ENCODE peak calls at places on chromosomes 13 and 19, in six cellular contexts. One of them, this sample, is unnamed. For H3K4me1, the result is how much of the 10 kb centered on the place peaks cover.

GRCh38 chr19:4538601-4538954 is 1.3 kb downstream of the LRG1 start:
- DNase-seq in MM.1S: no peak
- DNase-seq in SK-N-SH: no peak
- DNase-seq in neural progenitor cell: no peak
- DNase-seq in HCT116: no peak
- DNase-seq in PC-3: no peak
- DNase-seq in this sample: no peak

GRCh38 chr19:16160943-16161560 is 12.3 kb downstream of the CIB3 start:
- DNase-seq in MM.1S: no peak
- DNase-seq in neural progenitor cell: no peak
- DNase-seq in PC-3: peak
- DNase-seq in HCT116: peak
- DNase-seq in SK-N-SH: no peak
- DNase-seq in this sample: peak

GRCh38 chr19:40745402-40745780 is 4.9 kb downstream of the ACTMAP start:
- DNase-seq in neural progenitor cell: no peak
- DNase-seq in HCT116: no peak
- DNase-seq in SK-N-SH: no peak
- DNase-seq in PC-3: no peak
- DNase-seq in MM.1S: no peak
- DNase-seq in this sample: peak

GRCh38 chr19:50464348-50464747 is 12.0 kb upstream of the EMC10 start:
- DNase-seq in HCT116: no peak
- DNase-seq in SK-N-SH: no peak
- DNase-seq in MM.1S: no peak
- DNase-seq in PC-3: no peak
- DNase-seq in neural progenitor cell: no peak
- DNase-seq in this sample: no peak

GRCh38 chr13:52850396-52851152 is 2.1 kb upstream of the PCDH8 start:
- DNase-seq in PC-3: peak
- DNase-seq in HCT116: no peak
- DNase-seq in neural progenitor cell: peak
- DNase-seq in MM.1S: peak
- DNase-seq in SK-N-SH: peak
- DNase-seq in this sample: peak

GRCh38 chr13:113815151-113816058 is 48.5 kb downstream of the GAS6 start:
- DNase-seq in PC-3: peak
- DNase-seq in MM.1S: no peak
- DNase-seq in HCT116: peak
- DNase-seq in SK-N-SH: no peak
- DNase-seq in neural progenitor cell: no peak
- DNase-seq in this sample: no peak

GRCh38 chr13:72983085-72983768 is 75.6 kb upstream of the KLF5 start:
- DNase-seq in HCT116: no peak
- DNase-seq in PC-3: no peak
- DNase-seq in MM.1S: no peak
- DNase-seq in neural progenitor cell: no peak
- DNase-seq in SK-N-SH: no peak
- DNase-seq in this sample: peak

GRCh38 chr13:94233401-94233800 is 246.1 kb downstream of the DCT start:
- DNase-seq in HCT116: no peak
- DNase-seq in MM.1S: no peak
- DNase-seq in neural progenitor cell: no peak
- DNase-seq in PC-3: peak
- DNase-seq in SK-N-SH: no peak
- DNase-seq in this sample: peak

GRCh38 chr19:32875428-32875827 is 5.9 kb upstream of the SLC7A9 start:
- DNase-seq in HCT116: no peak
- DNase-seq in PC-3: no peak
- DNase-seq in MM.1S: no peak
- DNase-seq in SK-N-SH: no peak
- DNase-seq in neural progenitor cell: peak
- DNase-seq in this sample: no peak

GRCh38 chr19:3525052-3525451 is 13.9 kb upstream of the TEKTIP1 start:
- DNase-seq in PC-3: no peak
- DNase-seq in neural progenitor cell: no peak
- DNase-seq in HCT116: no peak
- DNase-seq in SK-N-SH: no peak
- DNase-seq in MM.1S: no peak
- DNase-seq in this sample: no peak

GRCh38 chr19:55813906-55814305 is 17.9 kb downstream of the NLRP11 start:
- DNase-seq in MM.1S: no peak
- DNase-seq in SK-N-SH: no peak
- DNase-seq in HCT116: no peak
- DNase-seq in PC-3: no peak
- DNase-seq in neural progenitor cell: no peak
- DNase-seq in this sample: no peak

GRCh38 chr13:33764716-33765115 is 53.2 kb upstream of the RFC3 start:
- DNase-seq in neural progenitor cell: no peak
- DNase-seq in MM.1S: no peak
- DNase-seq in PC-3: peak
- DNase-seq in HCT116: no peak
- DNase-seq in SK-N-SH: no peak
- DNase-seq in this sample: no peak

GRCh38 chr13:71517004-71517403 is 350.0 kb downstream of the DACH1 start:
- DNase-seq in HCT116: peak
- DNase-seq in SK-N-SH: no peak
- DNase-seq in neural progenitor cell: no peak
- DNase-seq in MM.1S: no peak
- DNase-seq in PC-3: peak
- DNase-seq in this sample: no peak

GRCh38 chr13:98506343-98507059 is 70.4 kb downstream of the STK24 start:
- DNase-seq in SK-N-SH: no peak
- DNase-seq in HCT116: no peak
- DNase-seq in PC-3: no peak
- DNase-seq in neural progenitor cell: no peak
- DNase-seq in MM.1S: no peak
- DNase-seq in this sample: no peak
- H3K4me1 ChIP-seq in SK-N-SH: under half
- H3K4me1 ChIP-seq in HCT116: under half
- H3K4me1 ChIP-seq in PC-3: under half
- H3K4me1 ChIP-seq in neural progenitor cell: under half
- H3K4me1 ChIP-seq in MM.1S: under half
- H3K4me1 ChIP-seq in this sample: half or more

GRCh38 chr19:19464339-19465098 is 50.8 kb downstream of the TSSK6 start:
- DNase-seq in MM.1S: no peak
- DNase-seq in neural progenitor cell: peak
- DNase-seq in SK-N-SH: no peak
- DNase-seq in HCT116: no peak
- DNase-seq in PC-3: no peak
- DNase-seq in this sample: peak
- H3K9ac ChIP-seq in MM.1S: no peak
- H3K9ac ChIP-seq in neural progenitor cell: no peak
- H3K9ac ChIP-seq in SK-N-SH: no peak
- H3K9ac ChIP-seq in HCT116: no peak
- H3K9ac ChIP-seq in PC-3: no peak
- H3K9ac ChIP-seq in this sample: peak

GRCh38 chr13:43865892-43866291 is 13.6 kb downstream of the CCDC122 start:
- DNase-seq in neural progenitor cell: no peak
- DNase-seq in MM.1S: no peak
- DNase-seq in HCT116: peak
- DNase-seq in SK-N-SH: no peak
- DNase-seq in PC-3: peak
- DNase-seq in this sample: peak

GRCh38 chr13:43864921-43865320 is 14.6 kb downstream of the CCDC122 start:
- DNase-seq in HCT116: no peak
- DNase-seq in PC-3: peak
- DNase-seq in MM.1S: no peak
- DNase-seq in neural progenitor cell: no peak
- DNase-seq in SK-N-SH: no peak
- DNase-seq in this sample: no peak

GRCh38 chr13:43861863-43862262 is 17.7 kb downstream of the CCDC122 start:
- DNase-seq in neural progenitor cell: no peak
- DNase-seq in MM.1S: no peak
- DNase-seq in PC-3: no peak
- DNase-seq in HCT116: no peak
- DNase-seq in SK-N-SH: no peak
- DNase-seq in this sample: no peak
- TF ChIP-seq EZH2phosphoT487 in neural progenitor cell: no peak
- TF ChIP-seq EZH2phosphoT487 in MM.1S: no peak
- TF ChIP-seq EZH2phosphoT487 in PC-3: no peak
- TF ChIP-seq EZH2phosphoT487 in HCT116: no peak
- TF ChIP-seq EZH2phosphoT487 in SK-N-SH: no peak
- TF ChIP-seq EZH2phosphoT487 in this sample: no peak

DNA sequence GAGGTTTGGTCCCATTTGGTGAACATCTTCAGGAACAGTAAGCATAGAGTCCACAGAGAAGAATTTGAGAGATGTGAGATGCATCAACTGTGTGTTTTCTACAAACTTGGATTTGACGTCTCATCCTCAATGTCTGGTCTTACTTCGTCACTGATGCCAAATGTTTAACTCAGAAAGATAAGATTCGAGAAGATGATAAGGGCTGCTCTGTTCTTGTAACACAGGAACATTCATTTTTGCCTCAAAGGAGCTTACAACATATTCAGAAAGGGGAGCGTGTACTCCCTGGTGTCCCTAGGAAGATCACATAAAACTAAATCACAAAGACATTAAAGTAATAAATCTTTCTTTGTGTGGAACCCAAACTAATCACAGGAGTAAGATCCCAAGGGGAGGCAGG is 247.6 kb upstream of the IRS2 start:
- DNase-seq in MM.1S: no peak
- DNase-seq in HCT116: no peak
- DNase-seq in neural progenitor cell: no peak
- DNase-seq in SK-N-SH: no peak
- DNase-seq in PC-3: no peak
- DNase-seq in this sample: no peak
- H3K4me1 ChIP-seq in MM.1S: under half
- H3K4me1 ChIP-seq in HCT116: under half
- H3K4me1 ChIP-seq in neural progenitor cell: under half
- H3K4me1 ChIP-seq in SK-N-SH: under half
- H3K4me1 ChIP-seq in PC-3: under half
- H3K4me1 ChIP-seq in this sample: under half

GRCh38 chr19:13012390-13012689 is 17.1 kb downstream of the NFIX start:
- DNase-seq in SK-N-SH: no peak
- DNase-seq in HCT116: no peak
- DNase-seq in neural progenitor cell: no peak
- DNase-seq in MM.1S: no peak
- DNase-seq in PC-3: no peak
- DNase-seq in this sample: no peak

GRCh38 chr19:13011653-13012389 is 16.5 kb downstream of the NFIX start:
- DNase-seq in neural progenitor cell: no peak
- DNase-seq in HCT116: no peak
- DNase-seq in MM.1S: no peak
- DNase-seq in SK-N-SH: no peak
- DNase-seq in PC-3: no peak
- DNase-seq in this sample: peak

GRCh38 chr19:13013649-13014048 is 18.4 kb downstream of the NFIX start:
- DNase-seq in neural progenitor cell: no peak
- DNase-seq in HCT116: no peak
- DNase-seq in SK-N-SH: no peak
- DNase-seq in PC-3: peak
- DNase-seq in MM.1S: no peak
- DNase-seq in this sample: peak

GRCh38 chr19:13014101-13014920 is 19.0 kb downstream of the NFIX start:
- DNase-seq in HCT116: no peak
- DNase-seq in PC-3: peak
- DNase-seq in SK-N-SH: no peak
- DNase-seq in MM.1S: no peak
- DNase-seq in neural progenitor cell: peak
- DNase-seq in this sample: peak

DNA sequence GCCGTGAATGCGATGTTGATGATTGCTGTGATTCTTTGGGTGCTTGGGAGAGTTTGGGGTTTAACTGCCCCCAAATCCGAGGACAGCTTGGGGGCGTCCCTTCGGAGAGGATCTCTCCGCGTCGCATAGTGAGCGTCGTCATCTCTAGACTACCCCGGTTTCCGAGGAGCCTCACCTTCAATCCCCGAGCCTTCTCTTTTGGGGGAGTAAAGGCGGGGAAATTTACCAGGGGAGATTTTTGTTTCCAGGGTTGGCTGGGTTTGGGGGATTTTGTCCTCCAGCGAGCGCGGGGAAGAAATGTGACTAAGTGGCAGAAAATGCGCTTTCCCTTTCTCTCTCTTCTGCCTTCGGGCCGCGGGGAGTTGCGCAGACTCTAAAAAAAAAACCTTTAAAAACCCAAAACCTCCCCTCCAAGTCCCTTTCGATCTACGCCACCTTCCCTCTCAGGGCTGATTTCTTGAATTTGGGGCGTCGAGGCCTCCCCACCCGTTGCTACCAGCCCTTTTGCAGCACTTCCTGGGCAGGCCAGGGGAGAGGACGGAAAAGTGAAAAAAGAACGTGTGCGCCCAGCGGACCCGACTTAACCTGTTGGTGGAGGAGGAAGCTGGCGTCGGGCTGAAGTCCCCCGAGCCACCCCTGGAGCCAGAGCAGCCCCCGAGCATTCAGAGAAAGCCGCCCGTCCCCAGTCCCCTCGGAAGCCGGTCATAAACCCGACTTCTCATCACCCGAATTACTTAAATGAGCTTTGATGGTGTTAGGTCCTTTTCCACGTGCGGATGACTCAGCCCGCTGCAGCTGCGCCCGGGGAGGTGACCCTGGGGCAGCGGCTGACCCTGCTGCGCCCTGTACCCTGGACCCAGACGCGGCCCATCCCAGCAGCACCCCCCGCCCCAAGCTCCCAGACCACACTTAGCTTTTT is 17.7 kb downstream of the NFIX start:
- DNase-seq in PC-3: peak
- DNase-seq in HCT116: no peak
- DNase-seq in SK-N-SH: no peak
- DNase-seq in MM.1S: no peak
- DNase-seq in neural progenitor cell: peak
- DNase-seq in this sample: peak
- H3K9ac ChIP-seq in PC-3: peak
- H3K9ac ChIP-seq in HCT116: peak
- H3K9ac ChIP-seq in SK-N-SH: no peak
- H3K9ac ChIP-seq in MM.1S: no peak
- H3K9ac ChIP-seq in neural progenitor cell: no peak
- H3K9ac ChIP-seq in this sample: peak

GRCh38 chr19:13998426-13998825 is 7.7 kb downstream of the RFX1 start:
- DNase-seq in SK-N-SH: no peak
- DNase-seq in neural progenitor cell: no peak
- DNase-seq in MM.1S: no peak
- DNase-seq in PC-3: peak
- DNase-seq in HCT116: no peak
- DNase-seq in this sample: no peak

GRCh38 chr19:14003279-14004051 is 2.7 kb downstream of the RFX1 start:
- DNase-seq in neural progenitor cell: no peak
- DNase-seq in PC-3: no peak
- DNase-seq in HCT116: no peak
- DNase-seq in MM.1S: no peak
- DNase-seq in SK-N-SH: no peak
- DNase-seq in this sample: peak

GRCh38 chr19:13999085-13999484 is 7.0 kb downstream of the RFX1 start:
- DNase-seq in MM.1S: no peak
- DNase-seq in neural progenitor cell: no peak
- DNase-seq in SK-N-SH: no peak
- DNase-seq in HCT116: no peak
- DNase-seq in PC-3: no peak
- DNase-seq in this sample: no peak

GRCh38 chr19:14002571-14003278 is 3.4 kb downstream of the RFX1 start:
- DNase-seq in HCT116: no peak
- DNase-seq in neural progenitor cell: no peak
- DNase-seq in MM.1S: peak
- DNase-seq in SK-N-SH: no peak
- DNase-seq in PC-3: no peak
- DNase-seq in this sample: no peak

GRCh38 chr19:14000691-14001365 is 5.3 kb downstream of the RFX1 start:
- DNase-seq in neural progenitor cell: no peak
- DNase-seq in MM.1S: no peak
- DNase-seq in SK-N-SH: no peak
- DNase-seq in PC-3: no peak
- DNase-seq in HCT116: no peak
- DNase-seq in this sample: no peak
- TF ChIP-seq EZH2phosphoT487 in neural progenitor cell: no peak
- TF ChIP-seq EZH2phosphoT487 in MM.1S: no peak
- TF ChIP-seq EZH2phosphoT487 in SK-N-SH: no peak
- TF ChIP-seq EZH2phosphoT487 in PC-3: no peak
- TF ChIP-seq EZH2phosphoT487 in HCT116: no peak
- TF ChIP-seq EZH2phosphoT487 in this sample: no peak

This sample was measured in GM23248.